ENCODE peak calls at places on chromosomes 11 and 22, in five cellular contexts. U is caudate nucleus; C is stimulated activated CD4-positive, alpha-beta T cell treated with anti-CD3 and anti-CD28 coated beads, Interleukin-4, amount 100 ng/mL, for 1 hour; V is D341Med; E is activated T-cell treated with anti-CD3 and anti-CD28 coated beads for 1 hour. I is an unnamed sample.
A peak's percentile ranks its signal among the peaks of the same experiment; 100 is the strongest.

GRCh38 chr11:14018441-14018840 is 55.9 kb downstream of the SPON1 start:
- DNase-seq in U (no peak), C (no peak), V (no peak), E (no peak), I (no peak)

GRCh38 chr22:22113701-22114100 is 130.9 kb upstream of the VPREB1 start:
- DNase-seq in U (no peak), C (no peak), V (no peak), E (no peak), I (no peak)

GRCh38 chr11:64863381-64864060 is 14.9 kb downstream of the EHD1 start:
- DNase-seq in U (no peak), C (no peak), V (no peak), E (no peak), I (no peak)

GRCh38 chr11:33701302-33701701 is 676 bp upstream of the C11orf91 start:
- DNase-seq in U (no peak), C (no peak), V (no peak), E (no peak), I (peak; percentile 94)

GRCh38 chr11:59221438-59221837 is 8.7 kb upstream of the MPEG1 start:
- DNase-seq in U (no peak), C (no peak), V (no peak), E (no peak), I (peak; percentile 90)

GRCh38 chr11:113521737-113522517 is 46.7 kb upstream of the DRD2 start:
- DNase-seq in U (no peak), C (no peak), V (no peak), E (no peak), I (peak; percentile 47)

GRCh38 chr22:22547226-22547625 is 11.8 kb downstream of the PRAME start:
- DNase-seq in U (no peak), C (no peak), V (no peak), E (no peak), I (no peak)

GRCh38 chr11:62689421-62690183 is at the start of gene LRRN4CL:
- DNase-seq in U (no peak), C (no peak), V (no peak), E (no peak), I (no peak)

GRCh38 chr11:76805206-76805913 is 22.2 kb downstream of the TSKU start:
- DNase-seq in U (no peak), C (no peak), V (peak; percentile 12), E (no peak), I (peak; percentile 48)

GRCh38 chr22:19902245-19902699 is 39.3 kb upstream of the COMT start:
- DNase-seq in U (no peak), C (no peak), V (peak; percentile 91), E (no peak), I (no peak)

GRCh38 chr22:32401486-32401885 is 10.6 kb downstream of the RTCB start:
- DNase-seq in U (no peak), C (no peak), V (no peak), E (no peak), I (no peak)

GRCh38 chr22:47034076-47034808 is 271.8 kb downstream of the TBC1D22A start:
- DNase-seq in U (no peak), C (no peak), V (no peak), E (no peak), I (no peak)

GRCh38 chr11:69442807-69443137 is 38.7 kb upstream of the LINC01488 start:
- DNase-seq in U (no peak), C (no peak), V (no peak), E (no peak), I (peak; percentile 61)

GRCh38 chr11:17376493-17376892 is 12.0 kb downstream of the KCNJ11 start:
- DNase-seq in U (no peak), C (no peak), V (no peak), E (no peak), I (peak; percentile 45)

GRCh38 chr22:48171294-48171693 is 1408.8 kb downstream of the TBC1D22A start:
- DNase-seq in U (no peak), C (no peak), V (no peak), E (no peak), I (no peak)

GRCh38 chr11:72231396-72232259 is 7.1 kb downstream of the INPPL1 start:
- DNase-seq in U (no peak), C (no peak), V (peak; percentile 6), E (no peak), I (no peak)

GRCh38 chr11:76674517-76675400 is 4.2 kb upstream of the LRRC32 start:
- DNase-seq in U (no peak), C (no peak), V (no peak), E (no peak), I (no peak)

GRCh38 chr11:16862733-16863132 is 124.3 kb downstream of the C11orf58 start:
- DNase-seq in U (no peak), C (no peak), V (no peak), E (no peak), I (no peak)

GRCh38 chr11:393219-394033 is 583 bp upstream of the PKP3 start:
- DNase-seq in U (no peak), C (peak; percentile 51), V (no peak), E (no peak), I (peak; percentile 85)

GRCh38 chr11:1309498-1310314 is at the start of gene TOLLIP:
- DNase-seq in U (peak; percentile 89), C (peak; percentile 97), V (peak; percentile 100), E (peak; percentile 98), I (peak; percentile 77)

GRCh38 chr11:36441610-36442208 is 68.4 kb downstream of the TRAF6 start:
- DNase-seq in U (no peak), C (no peak), V (no peak), E (no peak), I (no peak)

GRCh38 chr11:75653532-75653931 is 15.3 kb downstream of the MAP6 start:
- DNase-seq in U (no peak), C (no peak), V (no peak), E (no peak), I (peak; percentile 27)

GRCh38 chr11:12750181-12750580 is 76.0 kb downstream of the TEAD1 start:
- DNase-seq in U (no peak), C (no peak), V (no peak), E (no peak), I (no peak)

GRCh38 chr11:72274435-72274834 is 30.5 kb upstream of the PHOX2A start:
- DNase-seq in U (no peak), C (no peak), V (no peak), E (no peak), I (no peak)

GRCh38 chr22:29306830-29307657 is 594 bp downstream of the GAS2L1 start:
- DNase-seq in U (no peak), C (peak; percentile 40), V (peak; percentile 94), E (no peak), I (peak; percentile 36)

GRCh38 chr11:38819986-38820385 is 2221.9 kb upstream of the RAG2 start:
- DNase-seq in U (no peak), C (no peak), V (no peak), E (no peak), I (no peak)

GRCh38 chr11:72223615-72224586 is 666 bp upstream of the INPPL1 start:
- DNase-seq in U (no peak), C (peak; percentile 56), V (peak; percentile 72), E (peak; percentile 36), I (no peak)

GRCh38 chr11:117950999-117951961 is 22.1 kb upstream of the TMPRSS13 start:
- DNase-seq in U (no peak), C (peak; percentile 38), V (no peak), E (no peak), I (no peak)

GRCh38 chr11:105109353-105109752 is 30.2 kb downstream of the CARD18 start:
- DNase-seq in U (no peak), C (no peak), V (no peak), E (no peak), I (no peak)

GRCh38 chr11:95790933-95791247 is 592 bp downstream of the CEP57 start:
- DNase-seq in U (peak; percentile 35), C (peak; percentile 49), V (peak; percentile 60), E (peak; percentile 33), I (peak; percentile 70)

GRCh38 chr11:83970061-83970671 is 684.0 kb upstream of the CCDC90B start:
- DNase-seq in U (no peak), C (no peak), V (no peak), E (no peak), I (no peak)

GRCh38 chr22:48673806-48674500 is 1153.7 kb downstream of the BRD1 start:
- DNase-seq in U (no peak), C (no peak), V (no peak), E (no peak), I (no peak)

GRCh38 chr11:128686745-128687177 is 7.1 kb upstream of the FLI1 start:
- DNase-seq in U (no peak), C (peak; percentile 68), V (peak; percentile 49), E (peak; percentile 44), I (peak; percentile 71)

GRCh38 chr11:41660585-41660984 is 201.1 kb upstream of the LRRC4C start:
- DNase-seq in U (no peak), C (no peak), V (no peak), E (no peak), I (no peak)

I was measured in bronchial epithelial cell.